ENCODE peak calls at places on chromosomes 2 and 18, in six cellular contexts. N is NCI-H524 treated with DMSO at 0.1 percent for 48 hours, D is Calu3, Y is dermis blood vessel endothelial cell, Q is GM12891, W is AG20443. T is an unnamed sample.
A peak's percentile ranks its signal among the peaks of the same experiment; 100 is the strongest.

GRCh38 chr2:157691131-157691530 is 62.5 kb upstream of the ACVR1C start:
- DNase-seq in N (no peak), D (no peak), Y (no peak), Q (no peak), W (no peak), T (no peak)

GRCh38 chr2:100754951-100755350 is 65.0 kb upstream of the NPAS2 start:
- DNase-seq in N (no peak), D (no peak), Y (no peak), Q (no peak), W (peak; percentile 40), T (no peak)

GRCh38 chr2:45046786-45047185 is 37.5 kb upstream of the SIX2 start:
- DNase-seq in N (no peak), D (no peak), Y (no peak), Q (no peak), W (no peak), T (no peak)

GRCh38 chr18:3213231-3214059 is 6.3 kb downstream of the MYOM1 start:
- DNase-seq in N (no peak), D (no peak), Y (peak; percentile 49), Q (peak; percentile 22), W (no peak), T (no peak)

GRCh38 chr18:27921904-27922541 is 254.9 kb downstream of the CDH2 start:
- DNase-seq in N (no peak), D (peak; percentile 52), Y (peak; percentile 29), Q (no peak), W (peak; percentile 6), T (no peak)

GRCh38 chr2:119126650-119127049 is 31.9 kb downstream of the C1QL2 start:
- DNase-seq in N (no peak), D (peak; percentile 68), Y (peak; percentile 35), Q (peak; percentile 37), W (peak; percentile 58), T (no peak)

GRCh38 chr2:131419447-131419846 is 55.5 kb upstream of the RAB6D start:
- DNase-seq in N (no peak), D (no peak), Y (no peak), Q (no peak), W (no peak), T (no peak)

GRCh38 chr2:44904578-44904977 is 36.9 kb upstream of the SIX3 start:
- DNase-seq in N (no peak), D (no peak), Y (no peak), Q (no peak), W (no peak), T (no peak)

GRCh38 chr2:118202707-118203303 is 114.5 kb downstream of the INSIG2 start:
- DNase-seq in N (no peak), D (peak; percentile 59), Y (peak; percentile 68), Q (no peak), W (peak; percentile 80), T (no peak)

GRCh38 chr2:181140414-181140813 is 160.0 kb downstream of the UBE2E3 start:
- DNase-seq in N (no peak), D (no peak), Y (no peak), Q (no peak), W (peak; percentile 54), T (no peak)

GRCh38 chr2:109083771-109084170 is 45.2 kb upstream of the SH3RF3 start:
- DNase-seq in N (no peak), D (no peak), Y (no peak), Q (no peak), W (no peak), T (no peak)

T was measured in NCI-H2107.